ENCODE peak calls at places on chromosome 7, in four cellular contexts. One of them, this sample, is unnamed.

GRCh38 chr7:7996568-7996967 is 28.0 kb downstream of the GLCCI1 start:
- DNase-seq in suprapubic skin: no peak
- DNase-seq in RWPE1: peak
- DNase-seq in mammary epithelial cell: peak
- DNase-seq in this sample: no peak

GRCh38 chr7:27198138-27198841 is 1.6 kb downstream of the HOXA13 start:
- DNase-seq in suprapubic skin: peak
- DNase-seq in RWPE1: no peak
- DNase-seq in mammary epithelial cell: no peak
- DNase-seq in this sample: peak

GRCh38 chr7:141617280-141617679 is 66.1 kb downstream of the AGK start:
- DNase-seq in suprapubic skin: no peak
- DNase-seq in RWPE1: no peak
- DNase-seq in mammary epithelial cell: peak
- DNase-seq in this sample: no peak

GRCh38 chr7:132639983-132640382 is 63.7 kb upstream of the PLXNA4 start:
- DNase-seq in suprapubic skin: no peak
- DNase-seq in RWPE1: no peak
- DNase-seq in mammary epithelial cell: no peak
- DNase-seq in this sample: no peak

GRCh38 chr7:628041-628763 is 98.3 kb upstream of the DNAAF5 start:
- DNase-seq in suprapubic skin: no peak
- DNase-seq in RWPE1: no peak
- DNase-seq in mammary epithelial cell: no peak
- DNase-seq in this sample: no peak

GRCh38 chr7:28684729-28685211 is 272.5 kb downstream of the CREB5 start:
- DNase-seq in suprapubic skin: no peak
- DNase-seq in RWPE1: no peak
- DNase-seq in mammary epithelial cell: no peak
- DNase-seq in this sample: no peak

GRCh38 chr7:100865971-100866720 is 1.0 kb upstream of the TRIP6 start:
- DNase-seq in suprapubic skin: peak
- DNase-seq in RWPE1: peak
- DNase-seq in mammary epithelial cell: peak
- DNase-seq in this sample: no peak

GRCh38 chr7:48035967-48036478 is 680 bp downstream of the C7orf57 start:
- DNase-seq in suprapubic skin: peak
- DNase-seq in RWPE1: no peak
- DNase-seq in mammary epithelial cell: peak
- DNase-seq in this sample: no peak

GRCh38 chr7:538764-539685 is 19.4 kb upstream of the PDGFA start:
- DNase-seq in suprapubic skin: no peak
- DNase-seq in RWPE1: peak
- DNase-seq in mammary epithelial cell: peak
- DNase-seq in this sample: no peak

GRCh38 chr7:87627634-87627994 is 584 bp upstream of the RUNDC3B start:
- DNase-seq in suprapubic skin: no peak
- DNase-seq in RWPE1: no peak
- DNase-seq in mammary epithelial cell: no peak
- DNase-seq in this sample: no peak

GRCh38 chr7:17985473-17986239 is 42.0 kb downstream of the PRPS1L1 start:
- DNase-seq in suprapubic skin: no peak
- DNase-seq in RWPE1: no peak
- DNase-seq in mammary epithelial cell: no peak
- DNase-seq in this sample: no peak
- TF ChIP-seq CTCF in suprapubic skin: no peak
- TF ChIP-seq CTCF in RWPE1: no peak
- TF ChIP-seq CTCF in mammary epithelial cell: no peak
- TF ChIP-seq CTCF in this sample: no peak

GRCh38 chr7:151725844-151726770 is 150.8 kb downstream of the PRKAG2 start:
- DNase-seq in suprapubic skin: no peak
- DNase-seq in RWPE1: no peak
- DNase-seq in mammary epithelial cell: no peak
- DNase-seq in this sample: no peak
- TF ChIP-seq CTCF in suprapubic skin: no peak
- TF ChIP-seq CTCF in RWPE1: no peak
- TF ChIP-seq CTCF in mammary epithelial cell: no peak
- TF ChIP-seq CTCF in this sample: no peak

GRCh38 chr7:146262527-146262926 is 145.9 kb downstream of the CNTNAP2 start:
- DNase-seq in suprapubic skin: no peak
- DNase-seq in RWPE1: no peak
- DNase-seq in mammary epithelial cell: no peak
- DNase-seq in this sample: no peak
- TF ChIP-seq CTCF in suprapubic skin: no peak
- TF ChIP-seq CTCF in RWPE1: no peak
- TF ChIP-seq CTCF in mammary epithelial cell: no peak
- TF ChIP-seq CTCF in this sample: no peak

DNA sequence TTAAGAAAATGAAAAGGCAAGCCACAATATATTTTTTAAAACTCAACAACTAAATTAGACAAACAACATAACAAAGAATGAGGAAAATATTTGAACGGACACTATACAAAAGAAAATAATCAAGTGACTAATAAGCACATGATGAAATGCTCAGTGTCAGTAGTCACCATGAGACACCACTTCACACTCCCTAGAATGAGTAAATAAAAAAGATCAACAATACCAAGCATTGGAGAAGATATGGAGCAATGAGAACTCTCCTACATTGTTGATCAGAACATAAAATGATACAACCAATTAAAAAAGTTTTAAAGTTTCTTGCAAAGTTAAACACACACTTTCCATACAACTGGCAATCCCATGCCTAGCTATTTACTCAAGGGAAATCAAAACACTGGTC is 222.2 kb downstream of the C7orf25 start:
- DNase-seq in suprapubic skin: no peak
- DNase-seq in RWPE1: no peak
- DNase-seq in mammary epithelial cell: peak
- DNase-seq in this sample: no peak
- TF ChIP-seq CTCF in suprapubic skin: no peak
- TF ChIP-seq CTCF in RWPE1: no peak
- TF ChIP-seq CTCF in mammary epithelial cell: no peak
- TF ChIP-seq CTCF in this sample: no peak

DNA sequence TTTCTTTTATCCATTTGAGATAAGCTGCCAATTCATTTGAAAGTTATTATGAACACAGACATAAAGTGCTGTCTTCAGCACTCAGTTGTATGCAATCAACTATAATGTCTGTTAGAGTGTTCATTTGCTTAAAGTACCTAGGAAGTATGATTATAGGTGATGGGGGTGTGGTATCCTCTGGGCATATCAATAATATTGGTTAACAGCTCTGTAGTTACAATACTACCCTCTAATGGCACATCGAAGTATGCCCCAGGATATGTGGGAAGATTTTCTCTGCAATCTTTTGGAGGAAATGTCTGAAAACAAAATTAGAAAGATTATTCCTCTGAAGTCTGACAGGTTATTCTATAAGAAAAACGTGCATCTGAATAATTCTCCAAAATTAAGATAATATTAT is 429.7 kb downstream of the ARL4A start:
- DNase-seq in suprapubic skin: no peak
- DNase-seq in RWPE1: peak
- DNase-seq in mammary epithelial cell: no peak
- DNase-seq in this sample: no peak
- TF ChIP-seq CTCF in suprapubic skin: no peak
- TF ChIP-seq CTCF in RWPE1: peak
- TF ChIP-seq CTCF in mammary epithelial cell: peak
- TF ChIP-seq CTCF in this sample: no peak

DNA sequence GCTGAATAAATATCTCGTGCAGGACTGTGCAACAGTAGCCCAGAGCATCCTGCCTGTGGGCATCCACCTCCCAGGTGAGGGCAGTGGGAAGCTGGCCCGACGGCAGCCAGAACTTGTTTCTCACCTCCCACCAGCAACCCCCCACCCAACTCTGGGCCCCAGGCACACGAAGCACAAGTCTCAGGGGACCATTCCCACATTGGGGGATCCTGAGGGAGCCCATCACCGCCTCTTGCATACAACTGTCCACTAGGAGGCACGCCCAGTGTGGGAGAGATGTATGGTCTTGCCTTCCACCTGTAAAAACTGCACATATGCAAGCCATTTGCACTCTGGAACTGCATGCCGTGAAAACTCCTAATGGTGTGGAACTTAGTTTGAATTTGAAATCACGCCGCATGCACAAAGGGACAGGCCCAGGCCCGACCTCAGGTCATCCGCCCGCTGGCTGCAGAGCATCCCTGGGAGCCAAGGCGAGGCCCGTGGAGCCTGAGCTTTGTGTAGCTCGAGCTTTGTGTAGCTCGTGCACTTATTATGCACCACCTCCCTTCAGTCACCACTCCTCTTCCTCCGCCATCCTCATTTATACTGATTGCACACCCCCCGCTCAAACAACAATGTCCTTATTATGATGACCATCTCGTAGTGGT is 147.9 kb downstream of the ADCY1 start:
- DNase-seq in suprapubic skin: no peak
- DNase-seq in RWPE1: no peak
- DNase-seq in mammary epithelial cell: no peak
- DNase-seq in this sample: no peak
- TF ChIP-seq CTCF in suprapubic skin: no peak
- TF ChIP-seq CTCF in RWPE1: no peak
- TF ChIP-seq CTCF in mammary epithelial cell: no peak
- TF ChIP-seq CTCF in this sample: no peak